ENCODE peak calls at places on chromosome 21, in four cellular contexts. C is substantia nigra, N is NCI-H2029 treated with DMSO at 0.1 percent for 48 hours, G is AG04450. P is an unnamed sample.

GRCh38 chr21:44532712-44533111 is 7.3 kb downstream of the KRTAP10-1 start:
- DNase-seq in C (no peak), N (no peak), G (no peak), P (no peak)

GRCh38 chr21:20618878-20619277 is 379.3 kb upstream of the NCAM2 start:
- DNase-seq in C (no peak), N (no peak), G (no peak), P (no peak)

GRCh38 chr21:14452031-14452778 is 69.3 kb upstream of the HSPA13 start:
- DNase-seq in C (no peak), N (no peak), G (no peak), P (no peak)

GRCh38 chr21:35697321-35697808 is 363.0 kb downstream of the SETD4 start:
- DNase-seq in C (peak; percentile 9), N (peak; percentile 70), G (no peak), P (no peak)

GRCh38 chr21:42524341-42525227 is 10.9 kb downstream of the SLC37A1 start:
- DNase-seq in C (no peak), N (peak; percentile 98), G (no peak), P (no peak)

GRCh38 chr21:16419188-16419874 is 689.5 kb downstream of the USP25 start:
- DNase-seq in C (peak; percentile 31), N (peak; percentile 98), G (peak; percentile 63), P (no peak)

GRCh38 chr21:36075171-36075570 is 5.3 kb downstream of the CBR1 start:
- DNase-seq in C (peak; percentile 51), N (no peak), G (no peak), P (no peak)

GRCh38 chr21:35506352-35506751 is 457.2 kb upstream of the RUNX1 start:
- DNase-seq in C (no peak), N (no peak), G (no peak), P (no peak)

GRCh38 chr21:45384656-45385548 is 20.1 kb upstream of the COL18A1 start:
- DNase-seq in C (no peak), N (no peak), G (no peak), P (peak; percentile 56)

GRCh38 chr21:34342476-34342875 is 21.3 kb upstream of the KCNE2 start:
- DNase-seq in C (no peak), N (no peak), G (no peak), P (no peak)

GRCh38 chr21:40047211-40047610 is 180.0 kb downstream of the PCP4 start:
- DNase-seq in C (no peak), N (no peak), G (no peak), P (no peak)

GRCh38 chr21:34626131-34626530 is 11.2 kb upstream of the RCAN1 start:
- DNase-seq in C (no peak), N (no peak), G (no peak), P (no peak)

GRCh38 chr21:45055861-45056260 is 18.5 kb upstream of the ADARB1 start:
- DNase-seq in C (no peak), N (no peak), G (no peak), P (peak; percentile 28)

GRCh38 chr21:42383331-42383730 is 12.5 kb downstream of the TMPRSS3 start:
- DNase-seq in C (no peak), N (no peak), G (no peak), P (peak; percentile 25)

GRCh38 chr21:14740116-14740515 is 194.0 kb upstream of the SAMSN1 start:
- DNase-seq in C (no peak), N (no peak), G (no peak), P (no peak)

GRCh38 chr21:42844411-42845113 is 34.8 kb downstream of the WDR4 start:
- DNase-seq in C (peak; percentile 43), N (no peak), G (no peak), P (peak; percentile 41)

GRCh38 chr21:37079211-37079824 is 6.3 kb downstream of the TTC3 start:
- DNase-seq in C (no peak), N (no peak), G (no peak), P (no peak)

GRCh38 chr21:38838598-38839369 is 33.1 kb downstream of the ETS2 start:
- DNase-seq in C (no peak), N (no peak), G (no peak), P (no peak)

GRCh38 chr21:14096172-14096571 is 114.6 kb downstream of the LIPI start:
- DNase-seq in C (no peak), N (no peak), G (no peak), P (no peak)

GRCh38 chr21:45154511-45155508 is 80.4 kb downstream of the ADARB1 start:
- DNase-seq in C (no peak), N (no peak), G (no peak), P (no peak)

GRCh38 chr21:36549470-36549869 is 69.5 kb upstream of the CLDN14 start:
- DNase-seq in C (no peak), N (no peak), G (no peak), P (no peak)

GRCh38 chr21:45551316-45551715 is 9.1 kb upstream of the SLC19A1 start:
- DNase-seq in C (no peak), N (no peak), G (no peak), P (no peak)

GRCh38 chr21:36835383-36835795 is 131.1 kb downstream of the HLCS start:
- DNase-seq in C (no peak), N (no peak), G (no peak), P (no peak)

P was measured in RWPE2.